ENCODE peak calls at places on chromosomes 7 and 10, in ten cellular contexts. L is mammary epithelial cell; O is brain microvascular endothelial cell; U is upper lobe of left lung; S is heart right ventricle; F is CD8-positive, alpha-beta T cell; P is lower lobe of right lung; X is right lobe of liver; W is endodermal cell; B is IMR-90. V is an unnamed sample.

GRCh38 chr10:78869508-78870439 is 199.0 kb upstream of the ZMIZ1 start:
- DNase-seq in L (no peak), O (no peak), U (peak), S (no peak), F (no peak), P (no peak), X (no peak), W (peak), B (no peak), V (no peak)

GRCh38 chr10:69574571-69574978 is 1.4 kb upstream of the NEUROG3 start:
- DNase-seq in L (no peak), O (no peak), U (no peak), S (no peak), F (no peak), P (no peak), X (no peak), W (peak), B (no peak), V (no peak)

GRCh38 chr7:158324397-158325360 is 262.9 kb downstream of the PTPRN2 start:
- DNase-seq in L (no peak), O (no peak), U (no peak), S (no peak), F (no peak), P (no peak), X (no peak), W (peak), B (no peak), V (no peak)

GRCh38 chr7:34133356-34133982 is 228.1 kb downstream of the BMPER start:
- DNase-seq in L (peak), O (peak), U (no peak), S (no peak), F (no peak), P (no peak), X (no peak), W (no peak), B (peak), V (no peak)

GRCh38 chr10:116457480-116457879 is 29.8 kb downstream of the PNLIPRP3 start:
- DNase-seq in L (no peak), O (no peak), U (no peak), S (no peak), F (no peak), P (no peak), X (no peak), W (no peak), B (no peak), V (no peak)

GRCh38 chr7:123674399-123675091 is 18.9 kb downstream of the LMOD2 start:
- DNase-seq in L (peak), O (no peak), U (no peak), S (no peak), F (no peak), P (no peak), X (no peak), W (no peak), B (peak), V (no peak)

GRCh38 chr10:32151876-32152275 is 95.7 kb upstream of the KIF5B start:
- DNase-seq in L (peak), O (peak), U (no peak), S (no peak), F (no peak), P (no peak), X (no peak), W (no peak), B (peak), V (no peak)

GRCh38 chr7:139078399-139078798 is 31.1 kb downstream of the ZC3HAV1 start:
- DNase-seq in L (no peak), O (peak), U (no peak), S (no peak), F (no peak), P (no peak), X (no peak), W (no peak), B (peak), V (no peak)

GRCh38 chr10:114753126-114753525 is 68.5 kb upstream of the FHIP2A start:
- DNase-seq in L (no peak), O (no peak), U (no peak), S (no peak), F (no peak), P (no peak), X (no peak), W (no peak), B (peak), V (no peak)

GRCh38 chr7:68166525-68166924 is 1169.9 kb downstream of the TYW1 start:
- DNase-seq in L (no peak), O (no peak), U (no peak), S (no peak), F (no peak), P (no peak), X (no peak), W (no peak), B (no peak), V (no peak)

GRCh38 chr10:44307691-44308090 is 77.2 kb downstream of the CXCL12 start:
- DNase-seq in L (no peak), O (no peak), U (no peak), S (no peak), F (no peak), P (no peak), X (no peak), W (no peak), B (no peak), V (no peak)

GRCh38 chr10:79610601-79611191 is at the start of gene SFTPA1:
- DNase-seq in L (no peak), O (no peak), U (no peak), S (no peak), F (no peak), P (peak), X (no peak), W (no peak), B (no peak), V (no peak)

GRCh38 chr10:1964476-1964875 is 227.2 kb upstream of the ADARB2 start:
- DNase-seq in L (no peak), O (no peak), U (peak), S (no peak), F (no peak), P (no peak), X (no peak), W (no peak), B (no peak), V (no peak)

GRCh38 chr10:14670551-14671240 is 104.0 kb downstream of the FAM107B start:
- DNase-seq in L (no peak), O (no peak), U (no peak), S (no peak), F (no peak), P (no peak), X (no peak), W (no peak), B (peak), V (no peak)

GRCh38 chr7:98724591-98724990 is 107.5 kb downstream of the NPTX2 start:
- DNase-seq in L (no peak), O (no peak), U (no peak), S (no peak), F (no peak), P (no peak), X (no peak), W (no peak), B (no peak), V (no peak)

GRCh38 chr7:132270517-132270916 is 305.8 kb downstream of the PLXNA4 start:
- DNase-seq in L (peak), O (peak), U (no peak), S (no peak), F (no peak), P (no peak), X (no peak), W (no peak), B (peak), V (no peak)

GRCh38 chr10:132806126-132807061 is 20.4 kb upstream of the NKX6-2 start:
- DNase-seq in L (no peak), O (no peak), U (peak), S (no peak), F (no peak), P (peak), X (peak), W (peak), B (no peak), V (no peak)

GRCh38 chr7:52735656-52736055 is 299.8 kb upstream of the POM121L12 start:
- DNase-seq in L (no peak), O (no peak), U (no peak), S (no peak), F (no peak), P (no peak), X (no peak), W (no peak), B (no peak), V (no peak)

GRCh38 chr10:88157981-88158465 is 294.6 kb downstream of the PTEN start:
- DNase-seq in L (peak), O (peak), U (no peak), S (no peak), F (no peak), P (no peak), X (no peak), W (no peak), B (peak), V (no peak)

GRCh38 chr7:83524286-83525075 is 124.5 kb downstream of the SEMA3E start:
- DNase-seq in L (peak), O (no peak), U (no peak), S (no peak), F (no peak), P (no peak), X (no peak), W (no peak), B (peak), V (no peak)

DNA sequence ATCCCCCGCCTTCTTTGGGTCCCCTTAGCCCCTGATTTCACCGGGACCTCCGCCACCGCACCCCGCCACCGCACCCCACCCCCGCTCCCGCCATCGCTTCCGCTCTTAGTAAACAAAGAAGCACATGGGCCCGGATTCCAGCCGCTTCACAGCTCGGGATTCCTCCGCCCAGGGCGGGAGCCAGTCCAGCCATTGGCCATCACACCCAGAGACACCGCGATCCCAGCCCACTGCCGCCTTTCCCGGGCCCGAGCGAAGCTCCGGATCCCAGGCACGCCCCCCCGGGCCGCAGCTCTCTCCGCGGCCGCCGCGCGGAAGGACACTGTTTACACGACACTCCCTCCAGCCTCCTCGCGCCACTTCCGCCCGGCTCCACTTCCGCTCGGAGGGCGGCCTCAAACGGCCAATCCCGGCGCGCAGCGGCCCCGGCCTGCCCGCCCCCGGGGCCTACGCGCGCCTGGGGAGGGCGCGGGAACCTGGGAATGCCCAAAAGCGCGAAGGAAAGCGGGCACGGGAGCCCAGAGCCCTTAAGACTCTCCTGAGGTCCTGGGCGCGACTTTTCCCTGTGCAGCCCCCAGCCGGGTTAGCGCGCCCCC is 679 bp downstream of the MCM7 start:
- DNase-seq in L (peak), O (peak), U (peak), S (peak), F (peak), P (peak), X (peak), W (peak), B (peak), V (peak)
- H3K4me3 ChIP-seq in L (peak), O (peak), U (peak), S (peak), F (peak), P (peak), X (peak), W (peak), B (peak), V (peak)

GRCh38 chr10:118850418-118851061 is 95.8 kb upstream of the CACUL1 start:
- DNase-seq in L (peak), O (peak), U (no peak), S (peak), F (peak), P (peak), X (peak), W (peak), B (peak), V (peak)
- TF ChIP-seq CTCF in L (peak), O (peak), U (peak), S (peak), F (peak), P (peak), X (peak), W (peak), B (peak), V (peak)

GRCh38 chr7:772005-772294 is 44.9 kb upstream of the PRKAR1B start:
- DNase-seq in L (no peak), O (no peak), U (no peak), S (no peak), F (no peak), P (no peak), X (no peak), W (no peak), B (no peak), V (no peak)
- H3K27ac ChIP-seq in L (no peak), O (no peak), U (no peak), S (peak), F (no peak), P (peak), X (no peak), W (no peak), B (no peak), V (peak)

GRCh38 chr7:95690367-95690947 is 81.9 kb upstream of the DYNC1I1 start:
- DNase-seq in L (peak), O (peak), U (no peak), S (peak), F (no peak), P (no peak), X (no peak), W (peak), B (peak), V (no peak)
- H3K4me3 ChIP-seq in L (no peak), O (no peak), U (no peak), S (peak), F (no peak), P (no peak), X (peak), W (no peak), B (no peak), V (no peak)

V was measured in tibial artery.